ENCODE peak calls at places on chromosomes 3 and 15, in ten cellular contexts. J, R, U, V, X, W, C, P, Z and L are unnamed samples.

GRCh38 chr3:21484323-21485154 is 266.5 kb downstream of the ZNF385D start:
- DNase-seq in J (peak), R (peak), U (peak), V (peak), X (no peak), W (peak), C (peak), P (peak), Z (peak), L (peak)

GRCh38 chr3:162143181-162143580 is 646.6 kb downstream of the OTOL1 start:
- DNase-seq in J (no peak), R (no peak), U (no peak), V (no peak), X (no peak), W (peak), C (no peak), P (peak), Z (no peak), L (no peak)

GRCh38 chr3:54891540-54891897 is 36.3 kb downstream of the LRTM1 start:
- DNase-seq in J (peak), R (peak), U (peak), V (peak), X (no peak), W (peak), C (peak), P (peak), Z (no peak), L (peak)

GRCh38 chr3:197975311-197975710 is 15.3 kb downstream of the LMLN start:
- DNase-seq in J (no peak), R (no peak), U (no peak), V (no peak), X (no peak), W (no peak), C (no peak), P (no peak), Z (no peak), L (no peak)

GRCh38 chr3:10322355-10322715 is 1.4 kb upstream of the SEC13 start:
- DNase-seq in J (no peak), R (no peak), U (no peak), V (peak), X (no peak), W (no peak), C (no peak), P (no peak), Z (no peak), L (no peak)

GRCh38 chr3:20668411-20668810 is 482.4 kb upstream of the SGO1 start:
- DNase-seq in J (no peak), R (no peak), U (no peak), V (peak), X (no peak), W (no peak), C (no peak), P (peak), Z (no peak), L (no peak)

GRCh38 chr3:155231792-155232191 is 61.7 kb downstream of the STRIT1 start:
- DNase-seq in J (no peak), R (no peak), U (no peak), V (no peak), X (no peak), W (no peak), C (no peak), P (no peak), Z (no peak), L (no peak)

GRCh38 chr3:38657369-38657768 is 7.9 kb upstream of the SCN5A start:
- DNase-seq in J (no peak), R (no peak), U (no peak), V (no peak), X (no peak), W (no peak), C (no peak), P (no peak), Z (no peak), L (no peak)

GRCh38 chr15:81146006-81146405 is 11.9 kb downstream of the CFAP161 start:
- DNase-seq in J (no peak), R (no peak), U (peak), V (no peak), X (no peak), W (peak), C (no peak), P (peak), Z (no peak), L (no peak)

GRCh38 chr3:127172670-127173515 is 20.0 kb upstream of the PRR23E start:
- DNase-seq in J (no peak), R (no peak), U (peak), V (peak), X (no peak), W (peak), C (no peak), P (peak), Z (no peak), L (peak)

GRCh38 chr15:93997071-93997658 is 234.2 kb upstream of the MCTP2 start:
- DNase-seq in J (no peak), R (no peak), U (peak), V (peak), X (no peak), W (peak), C (no peak), P (peak), Z (no peak), L (no peak)